ENCODE peak calls at places on chromosomes 12 and 14, in seven cellular contexts. Q is suprapubic skin, R is Panc1, B is GM12891, P is breast epithelium, K is prostate gland, A is sigmoid colon. Z is an unnamed sample.

GRCh38 chr12:92010368-92010767 is 135.3 kb downstream of the BTG1 start:
- DNase-seq in Q (no peak), R (no peak), B (no peak), P (no peak), K (no peak), A (no peak), Z (no peak)

GRCh38 chr12:124752437-124753229 is 111.0 kb downstream of the SCARB1 start:
- DNase-seq in Q (no peak), R (no peak), B (no peak), P (no peak), K (no peak), A (no peak), Z (no peak)

GRCh38 chr12:66103011-66103913 is 27.3 kb downstream of the LLPH start:
- DNase-seq in Q (no peak), R (no peak), B (no peak), P (no peak), K (no peak), A (no peak), Z (peak)

GRCh38 chr14:93752980-93753561 is 35.2 kb downstream of the PRIMA1 start:
- DNase-seq in Q (no peak), R (no peak), B (no peak), P (peak), K (no peak), A (peak), Z (no peak)

GRCh38 chr12:83018063-83018462 is 331.4 kb downstream of the TMTC2 start:
- DNase-seq in Q (no peak), R (no peak), B (no peak), P (no peak), K (no peak), A (no peak), Z (no peak)

GRCh38 chr12:89038831-89039509 is 313.3 kb downstream of the DUSP6 start:
- DNase-seq in Q (no peak), R (no peak), B (no peak), P (no peak), K (no peak), A (no peak), Z (no peak)

GRCh38 chr14:68703093-68703492 is 89.8 kb downstream of the ZFP36L1 start:
- DNase-seq in Q (no peak), R (no peak), B (no peak), P (no peak), K (no peak), A (peak), Z (no peak)

GRCh38 chr14:39060818-39061437 is 42.1 kb downstream of the SEC23A start:
- DNase-seq in Q (no peak), R (no peak), B (peak), P (no peak), K (no peak), A (no peak), Z (no peak)

GRCh38 chr14:55832974-55833373 is 253.0 kb downstream of the KTN1 start:
- DNase-seq in Q (no peak), R (no peak), B (no peak), P (no peak), K (no peak), A (no peak), Z (no peak)

GRCh38 chr14:101783260-101784016 is 21.9 kb downstream of the PPP2R5C start:
- DNase-seq in Q (no peak), R (no peak), B (no peak), P (no peak), K (no peak), A (no peak), Z (peak)

GRCh38 chr12:112185093-112185923 is 59.9 kb downstream of the TRAFD1 start:
- DNase-seq in Q (no peak), R (no peak), B (no peak), P (peak), K (no peak), A (no peak), Z (no peak)

GRCh38 chr12:110540048-110540447 is 37.9 kb downstream of the RAD9B start:
- DNase-seq in Q (no peak), R (no peak), B (no peak), P (no peak), K (no peak), A (no peak), Z (no peak)

GRCh38 chr14:94571950-94572349 is 9.3 kb upstream of the SERPINA5 start:
- DNase-seq in Q (no peak), R (no peak), B (no peak), P (no peak), K (no peak), A (no peak), Z (no peak)

GRCh38 chr12:48197549-48197966 is 5.5 kb downstream of the OR10AD1 start:
- DNase-seq in Q (no peak), R (peak), B (no peak), P (no peak), K (no peak), A (no peak), Z (peak)

GRCh38 chr12:124423683-124424515 is 129.0 kb downstream of the RFLNA start:
- DNase-seq in Q (no peak), R (no peak), B (no peak), P (no peak), K (no peak), A (no peak), Z (no peak)

DNA sequence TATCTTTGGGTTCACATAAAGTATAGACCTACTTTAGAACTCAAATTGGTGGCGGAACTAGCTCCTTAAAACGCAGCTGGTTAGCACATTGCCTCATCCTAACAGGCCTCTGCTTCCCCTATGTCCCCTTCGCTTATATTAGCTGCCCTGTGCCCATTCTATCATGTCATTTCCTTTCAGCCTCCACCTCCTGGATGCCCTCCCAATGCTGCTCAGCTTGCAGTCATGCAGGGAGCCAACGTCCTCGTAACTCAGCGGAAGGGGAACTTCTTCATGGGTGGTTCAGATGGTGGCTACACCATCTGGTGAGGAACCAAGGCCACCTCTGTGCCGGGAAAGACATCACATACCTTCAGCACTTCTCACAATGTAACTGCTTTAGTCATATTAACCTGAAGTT is 3.5 kb downstream of the DAZAP2 start:
- DNase-seq in Q (no peak), R (no peak), B (no peak), P (no peak), K (no peak), A (peak), Z (no peak)
- TF ChIP-seq POLR2AphosphoS5 in Q (no peak), R (no peak), B (no peak), P (no peak), K (no peak), A (no peak), Z (no peak)

GRCh38 chr12:11798856-11799530 is 149.5 kb downstream of the ETV6 start:
- DNase-seq in Q (no peak), R (no peak), B (no peak), P (no peak), K (no peak), A (no peak), Z (no peak)
- TF ChIP-seq POLR2AphosphoS5 in Q (no peak), R (no peak), B (no peak), P (no peak), K (no peak), A (no peak), Z (no peak)

GRCh38 chr14:35556548-35556947 is 22.6 kb downstream of the INSM2 start:
- DNase-seq in Q (no peak), R (no peak), B (no peak), P (no peak), K (no peak), A (no peak), Z (no peak)
- TF ChIP-seq POLR2AphosphoS5 in Q (no peak), R (no peak), B (no peak), P (no peak), K (no peak), A (no peak), Z (no peak)

GRCh38 chr12:49809369-49810158 is 18.6 kb downstream of the NCKAP5L start:
- DNase-seq in Q (peak), R (no peak), B (no peak), P (no peak), K (no peak), A (no peak), Z (peak)
- TF ChIP-seq POLR2AphosphoS5 in Q (no peak), R (no peak), B (no peak), P (no peak), K (no peak), A (no peak), Z (no peak)

DNA sequence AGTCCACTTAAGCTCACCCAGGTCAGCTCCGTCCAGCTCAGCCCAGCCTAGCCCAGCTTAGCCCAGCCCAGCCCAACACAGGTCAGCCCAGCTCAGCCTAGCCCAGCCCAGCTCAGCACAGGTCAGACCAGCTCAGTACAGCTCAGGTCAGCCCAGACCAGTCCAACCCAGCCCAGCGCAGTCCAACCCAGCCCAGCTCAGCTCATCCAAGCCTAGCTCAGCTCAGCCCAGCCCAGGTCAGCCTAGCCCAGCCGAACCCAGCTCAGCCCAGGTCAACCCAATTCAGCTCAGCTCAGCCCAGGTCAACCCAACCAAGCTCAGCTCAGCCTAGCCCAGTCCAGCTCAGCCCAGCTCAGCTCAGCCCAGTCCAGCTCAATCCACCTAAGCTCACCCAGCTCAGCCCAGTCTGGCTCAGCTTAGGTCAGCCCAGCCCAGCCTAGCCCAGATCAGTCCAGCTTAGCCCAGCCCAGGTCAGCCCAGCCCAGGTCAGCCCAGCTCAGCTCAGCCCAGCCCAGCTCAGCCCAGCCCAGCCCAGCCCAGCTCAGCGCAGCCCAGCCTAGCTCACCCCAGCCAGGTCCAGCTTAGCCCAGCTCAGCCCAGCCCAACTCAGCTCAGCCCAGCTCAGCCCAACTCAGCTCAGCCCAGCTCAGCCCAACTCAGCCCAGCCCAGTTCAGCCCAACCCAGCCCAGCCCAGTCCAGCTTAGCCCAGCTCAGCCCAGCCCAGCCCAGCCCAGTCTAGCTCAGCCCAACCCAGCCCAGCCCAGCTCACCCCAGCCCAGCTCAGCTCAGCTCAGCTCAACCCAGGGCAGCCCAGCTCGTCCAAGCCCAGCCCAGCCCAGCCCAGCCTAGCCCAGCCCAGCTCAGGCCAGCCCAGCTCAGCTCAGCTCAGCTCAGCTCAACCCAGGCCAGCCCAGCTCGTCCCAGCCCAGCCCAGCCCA is 184.0 kb downstream of the TMEM121 start:
- DNase-seq in Q (no peak), R (no peak), B (no peak), P (no peak), K (no peak), A (no peak), Z (no peak)
- TF ChIP-seq POLR2AphosphoS5 in Q (no peak), R (no peak), B (no peak), P (no peak), K (no peak), A (no peak), Z (no peak)